ENCODE peak calls at places on chromosomes 3 and 15, in eight cellular contexts. L, J, C, B, D, P, S and N are unnamed samples.

GRCh38 chr3:42079701-42080323 is 11.3 kb upstream of the TRAK1 start:
- DNase-seq in C (no peak), J (no peak), D (no peak), B (no peak), P (no peak), S (no peak), L (no peak), N (no peak)

GRCh38 chr3:18295171-18295920 is 129.8 kb downstream of the SATB1 start:
- DNase-seq in C (peak), P (peak), S (no peak), J (peak), D (peak), L (peak), B (peak), N (no peak)

GRCh38 chr15:72451224-72451623 is 22.9 kb upstream of the ARIH1 start:
- DNase-seq in J (no peak), B (no peak), L (no peak), C (no peak), D (no peak), P (no peak), S (no peak), N (no peak)

GRCh38 chr3:142319094-142319493 is 93.7 kb upstream of the GK5 start:
- DNase-seq in C (no peak), L (no peak), J (no peak), B (no peak), P (no peak), S (no peak), D (no peak), N (no peak)

GRCh38 chr15:64897345-64897985 is 14.2 kb upstream of the ANKDD1A start:
- DNase-seq in J (no peak), D (peak), P (peak), B (no peak), C (no peak), L (peak), S (no peak), N (peak)

GRCh38 chr15:63944681-63944955 is 101.7 kb downstream of the DAPK2 start:
- DNase-seq in L (no peak), J (no peak), D (no peak), P (no peak), B (no peak), S (no peak), C (no peak), N (no peak)

GRCh38 chr3:147406255-147407023 is at the start of gene ZIC4:
- DNase-seq in J (no peak), L (no peak), S (no peak), C (no peak), B (peak), P (no peak), D (no peak), N (no peak)

GRCh38 chr15:49060710-49061483 is 14.7 kb upstream of the SECISBP2L start:
- DNase-seq in P (no peak), S (no peak), L (no peak), B (no peak), C (no peak), J (no peak), D (no peak), N (no peak)

GRCh38 chr3:49217688-49218470 is 46.5 kb downstream of the KLHDC8B start:
- DNase-seq in C (no peak), D (peak), B (peak), P (no peak), J (no peak), L (no peak), S (no peak), N (no peak)

GRCh38 chr3:129162729-129163579 is 2.1 kb upstream of the ISY1 start:
- DNase-seq in J (no peak), L (no peak), P (no peak), C (no peak), B (peak), S (no peak), D (no peak), N (no peak)

GRCh38 chr3:129529436-129530210 is 1.2 kb downstream of the RHO start:
- DNase-seq in S (no peak), P (no peak), J (no peak), C (no peak), L (no peak), B (no peak), D (no peak), N (no peak)

GRCh38 chr15:75164625-75165024 is 37.1 kb upstream of the C15orf39 start:
- DNase-seq in C (no peak), B (no peak), S (no peak), J (no peak), P (no peak), D (no peak), L (no peak), N (no peak)

GRCh38 chr3:186432189-186432588 is 70.2 kb upstream of the DGKG start:
- DNase-seq in D (no peak), J (no peak), B (no peak), P (no peak), C (no peak), S (no peak), L (no peak), N (no peak)

DNA sequence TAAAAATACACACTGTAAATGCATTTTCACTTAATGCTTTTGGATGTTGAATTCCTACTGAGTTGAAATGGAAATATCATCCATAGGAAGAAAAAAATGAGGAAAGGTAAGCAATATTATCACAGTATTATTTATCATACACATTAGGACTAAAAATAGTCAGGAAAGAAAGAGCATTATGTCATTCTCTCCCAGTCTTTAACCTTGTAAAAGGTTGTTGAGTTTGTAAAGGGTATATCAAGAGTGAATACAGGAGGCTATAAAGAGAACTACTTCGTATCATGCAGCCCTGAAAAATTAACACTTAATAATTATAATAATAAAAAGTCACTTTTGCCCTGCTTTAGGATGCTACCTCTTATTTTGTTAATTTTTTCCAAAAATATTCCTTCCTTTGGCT is 395.8 kb downstream of the FOXP1 start:
- DNase-seq in D (no peak), B (no peak), J (no peak), S (no peak), P (no peak), L (no peak), C (no peak), N (no peak)
- H3K4me3 ChIP-seq in D (no peak), B (no peak), J (no peak), S (no peak), P (no peak), L (no peak), C (no peak), N (no peak)

GRCh38 chr3:67383379-67383778 is 271.0 kb downstream of the SUCLG2 start:
- DNase-seq in P (no peak), B (no peak), C (no peak), S (no peak), D (no peak), L (no peak), J (no peak), N (no peak)

GRCh38 chr3:67380118-67380517 is 274.3 kb downstream of the SUCLG2 start:
- DNase-seq in J (no peak), P (no peak), C (peak), L (no peak), B (no peak), S (no peak), D (no peak), N (no peak)

GRCh38 chr3:67381667-67382272 is 272.6 kb downstream of the SUCLG2 start:
- DNase-seq in C (peak), S (peak), J (no peak), P (no peak), L (no peak), D (no peak), B (peak), N (no peak)

GRCh38 chr3:67384790-67385397 is 269.5 kb downstream of the SUCLG2 start:
- DNase-seq in J (peak), P (peak), D (no peak), B (peak), C (peak), L (no peak), S (no peak), N (no peak)

GRCh38 chr3:67382551-67382950 is 271.9 kb downstream of the SUCLG2 start:
- DNase-seq in L (no peak), J (no peak), S (no peak), D (no peak), P (no peak), B (no peak), C (no peak), N (no peak)
- TF ChIP-seq CTCF in L (no peak), J (no peak), S (no peak), D (no peak), P (no peak), B (no peak), C (no peak), N (no peak)

DNA sequence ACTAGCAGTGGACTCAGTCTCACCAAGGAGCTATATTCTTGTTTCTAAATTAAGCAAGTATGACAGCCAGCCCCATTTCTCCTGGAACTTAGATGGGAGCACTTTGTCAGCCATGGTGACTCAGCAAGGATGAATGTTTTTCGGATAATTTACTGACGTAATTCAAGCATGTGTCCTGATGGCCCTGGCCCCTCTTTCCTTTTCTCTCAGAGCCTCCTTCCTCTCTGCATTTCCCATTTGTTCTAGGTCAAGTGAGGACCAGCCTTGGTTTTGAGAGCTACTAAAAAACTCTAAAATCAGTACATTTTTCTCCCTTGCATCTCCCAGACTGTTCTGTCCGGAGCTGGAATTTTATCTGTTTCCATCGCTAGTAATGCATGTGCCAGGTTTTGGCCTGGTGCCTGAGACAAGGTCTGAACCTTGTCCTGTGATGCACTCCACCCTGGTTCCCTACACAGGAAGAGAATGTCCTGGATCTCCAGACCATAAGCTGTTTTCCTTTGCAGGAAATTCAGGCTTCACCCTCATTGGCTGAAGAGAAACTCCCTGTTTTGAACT is 256.6 kb upstream of the ROPN1 start:
- DNase-seq in J (no peak), C (no peak), S (peak), D (peak), P (peak), L (no peak), B (no peak), N (peak)
- H3K27ac ChIP-seq in J (no peak), C (no peak), S (peak), D (peak), P (peak), L (peak), B (no peak), N (peak)

GRCh38 chr3:32288819-32289218 is 50.3 kb downstream of the CMTM8 start:
- DNase-seq in D (no peak), C (no peak), B (no peak), S (no peak), P (no peak), L (no peak), J (no peak), N (no peak)
- H3K4me3 ChIP-seq in D (no peak), C (no peak), B (no peak), S (no peak), P (no peak), L (no peak), J (no peak), N (no peak)